ENCODE peak calls at places on chromosome 16, in nine cellular contexts. One of them, this sample, is unnamed.

GRCh38 chr16:21666772-21667171 is 3.0 kb downstream of the OTOA start:
- DNase-seq in CD4-positive, CD25-positive, alpha-beta regulatory T cell: no peak
- DNase-seq in DMS53: no peak
- DNase-seq in mesenchymal stem cell: no peak
- DNase-seq in posterior cingulate gyrus: no peak
- DNase-seq in activated naive CD8-positive, alpha-beta T cell treated with anti-CD3 and anti-CD28 coated beads, Interleukin-2, amount 10 ng/mL, durations not matched to agents 7 days and 5 days: no peak
- DNase-seq in mucosa of descending colon: no peak
- DNase-seq in DMS153: no peak
- DNase-seq in HFFc6: no peak
- DNase-seq in this sample: no peak

GRCh38 chr16:11576427-11577289 is 10.1 kb downstream of the LITAF start:
- DNase-seq in CD4-positive, CD25-positive, alpha-beta regulatory T cell: no peak
- DNase-seq in DMS53: peak
- DNase-seq in mesenchymal stem cell: peak
- DNase-seq in posterior cingulate gyrus: no peak
- DNase-seq in activated naive CD8-positive, alpha-beta T cell treated with anti-CD3 and anti-CD28 coated beads, Interleukin-2, amount 10 ng/mL, durations not matched to agents 7 days and 5 days: no peak
- DNase-seq in mucosa of descending colon: no peak
- DNase-seq in DMS153: no peak
- DNase-seq in HFFc6: no peak
- DNase-seq in this sample: no peak

GRCh38 chr16:88566158-88566557 is 4.0 kb upstream of the ZC3H18 start:
- DNase-seq in CD4-positive, CD25-positive, alpha-beta regulatory T cell: no peak
- DNase-seq in DMS53: no peak
- DNase-seq in mesenchymal stem cell: peak
- DNase-seq in posterior cingulate gyrus: no peak
- DNase-seq in activated naive CD8-positive, alpha-beta T cell treated with anti-CD3 and anti-CD28 coated beads, Interleukin-2, amount 10 ng/mL, durations not matched to agents 7 days and 5 days: no peak
- DNase-seq in mucosa of descending colon: no peak
- DNase-seq in DMS153: no peak
- DNase-seq in HFFc6: peak
- DNase-seq in this sample: no peak

GRCh38 chr16:46747777-46748651 is at the start of gene MYLK3:
- DNase-seq in CD4-positive, CD25-positive, alpha-beta regulatory T cell: no peak
- DNase-seq in DMS53: no peak
- DNase-seq in mesenchymal stem cell: peak
- DNase-seq in posterior cingulate gyrus: no peak
- DNase-seq in activated naive CD8-positive, alpha-beta T cell treated with anti-CD3 and anti-CD28 coated beads, Interleukin-2, amount 10 ng/mL, durations not matched to agents 7 days and 5 days: no peak
- DNase-seq in mucosa of descending colon: no peak
- DNase-seq in DMS153: no peak
- DNase-seq in HFFc6: no peak
- DNase-seq in this sample: no peak

GRCh38 chr16:66905633-66906539 is 12.8 kb downstream of the CDH16 start:
- DNase-seq in CD4-positive, CD25-positive, alpha-beta regulatory T cell: peak
- DNase-seq in DMS53: peak
- DNase-seq in mesenchymal stem cell: no peak
- DNase-seq in posterior cingulate gyrus: no peak
- DNase-seq in activated naive CD8-positive, alpha-beta T cell treated with anti-CD3 and anti-CD28 coated beads, Interleukin-2, amount 10 ng/mL, durations not matched to agents 7 days and 5 days: no peak
- DNase-seq in mucosa of descending colon: peak
- DNase-seq in DMS153: peak
- DNase-seq in HFFc6: no peak
- DNase-seq in this sample: no peak

GRCh38 chr16:79587897-79588296 is 12.6 kb downstream of the MAF start:
- DNase-seq in CD4-positive, CD25-positive, alpha-beta regulatory T cell: no peak
- DNase-seq in DMS53: peak
- DNase-seq in mesenchymal stem cell: no peak
- DNase-seq in posterior cingulate gyrus: no peak
- DNase-seq in activated naive CD8-positive, alpha-beta T cell treated with anti-CD3 and anti-CD28 coated beads, Interleukin-2, amount 10 ng/mL, durations not matched to agents 7 days and 5 days: no peak
- DNase-seq in mucosa of descending colon: no peak
- DNase-seq in DMS153: no peak
- DNase-seq in HFFc6: no peak
- DNase-seq in this sample: no peak

GRCh38 chr16:24851700-24852099 is 5.9 kb downstream of the SLC5A11 start:
- DNase-seq in CD4-positive, CD25-positive, alpha-beta regulatory T cell: no peak
- DNase-seq in DMS53: no peak
- DNase-seq in mesenchymal stem cell: peak
- DNase-seq in posterior cingulate gyrus: no peak
- DNase-seq in activated naive CD8-positive, alpha-beta T cell treated with anti-CD3 and anti-CD28 coated beads, Interleukin-2, amount 10 ng/mL, durations not matched to agents 7 days and 5 days: no peak
- DNase-seq in mucosa of descending colon: no peak
- DNase-seq in DMS153: no peak
- DNase-seq in HFFc6: peak
- DNase-seq in this sample: no peak

GRCh38 chr16:84804326-84804725 is 15.5 kb upstream of the CRISPLD2 start:
- DNase-seq in CD4-positive, CD25-positive, alpha-beta regulatory T cell: no peak
- DNase-seq in DMS53: no peak
- DNase-seq in mesenchymal stem cell: no peak
- DNase-seq in posterior cingulate gyrus: no peak
- DNase-seq in activated naive CD8-positive, alpha-beta T cell treated with anti-CD3 and anti-CD28 coated beads, Interleukin-2, amount 10 ng/mL, durations not matched to agents 7 days and 5 days: no peak
- DNase-seq in mucosa of descending colon: no peak
- DNase-seq in DMS153: no peak
- DNase-seq in HFFc6: no peak
- DNase-seq in this sample: no peak

GRCh38 chr16:11016993-11017392 is 72.6 kb downstream of the CLEC16A start:
- DNase-seq in CD4-positive, CD25-positive, alpha-beta regulatory T cell: no peak
- DNase-seq in DMS53: no peak
- DNase-seq in mesenchymal stem cell: peak
- DNase-seq in posterior cingulate gyrus: no peak
- DNase-seq in activated naive CD8-positive, alpha-beta T cell treated with anti-CD3 and anti-CD28 coated beads, Interleukin-2, amount 10 ng/mL, durations not matched to agents 7 days and 5 days: no peak
- DNase-seq in mucosa of descending colon: peak
- DNase-seq in DMS153: no peak
- DNase-seq in HFFc6: peak
- DNase-seq in this sample: no peak

GRCh38 chr16:49348408-49349176 is 25.0 kb upstream of the C16orf78 start:
- DNase-seq in CD4-positive, CD25-positive, alpha-beta regulatory T cell: no peak
- DNase-seq in DMS53: no peak
- DNase-seq in mesenchymal stem cell: no peak
- DNase-seq in posterior cingulate gyrus: no peak
- DNase-seq in activated naive CD8-positive, alpha-beta T cell treated with anti-CD3 and anti-CD28 coated beads, Interleukin-2, amount 10 ng/mL, durations not matched to agents 7 days and 5 days: no peak
- DNase-seq in mucosa of descending colon: no peak
- DNase-seq in DMS153: no peak
- DNase-seq in HFFc6: no peak
- DNase-seq in this sample: no peak

GRCh38 chr16:28585674-28586073 is 11.2 kb downstream of the SULT1A2 start:
- DNase-seq in CD4-positive, CD25-positive, alpha-beta regulatory T cell: no peak
- DNase-seq in DMS53: no peak
- DNase-seq in mesenchymal stem cell: no peak
- DNase-seq in posterior cingulate gyrus: no peak
- DNase-seq in activated naive CD8-positive, alpha-beta T cell treated with anti-CD3 and anti-CD28 coated beads, Interleukin-2, amount 10 ng/mL, durations not matched to agents 7 days and 5 days: no peak
- DNase-seq in mucosa of descending colon: peak
- DNase-seq in DMS153: no peak
- DNase-seq in HFFc6: no peak
- DNase-seq in this sample: no peak

GRCh38 chr16:51407199-51407598 is 256.1 kb upstream of the SALL1 start:
- DNase-seq in CD4-positive, CD25-positive, alpha-beta regulatory T cell: no peak
- DNase-seq in DMS53: no peak
- DNase-seq in mesenchymal stem cell: no peak
- DNase-seq in posterior cingulate gyrus: no peak
- DNase-seq in activated naive CD8-positive, alpha-beta T cell treated with anti-CD3 and anti-CD28 coated beads, Interleukin-2, amount 10 ng/mL, durations not matched to agents 7 days and 5 days: no peak
- DNase-seq in mucosa of descending colon: no peak
- DNase-seq in DMS153: no peak
- DNase-seq in HFFc6: no peak
- DNase-seq in this sample: no peak

GRCh38 chr16:68324780-68325357 is 14.1 kb downstream of the PRMT7 start:
- DNase-seq in CD4-positive, CD25-positive, alpha-beta regulatory T cell: no peak
- DNase-seq in DMS53: no peak
- DNase-seq in mesenchymal stem cell: no peak
- DNase-seq in posterior cingulate gyrus: no peak
- DNase-seq in activated naive CD8-positive, alpha-beta T cell treated with anti-CD3 and anti-CD28 coated beads, Interleukin-2, amount 10 ng/mL, durations not matched to agents 7 days and 5 days: no peak
- DNase-seq in mucosa of descending colon: no peak
- DNase-seq in DMS153: no peak
- DNase-seq in HFFc6: no peak
- DNase-seq in this sample: no peak

GRCh38 chr16:86575754-86576557 is 2.4 kb upstream of the FOXL1 start:
- DNase-seq in CD4-positive, CD25-positive, alpha-beta regulatory T cell: no peak
- DNase-seq in DMS53: no peak
- DNase-seq in mesenchymal stem cell: peak
- DNase-seq in posterior cingulate gyrus: no peak
- DNase-seq in activated naive CD8-positive, alpha-beta T cell treated with anti-CD3 and anti-CD28 coated beads, Interleukin-2, amount 10 ng/mL, durations not matched to agents 7 days and 5 days: peak
- DNase-seq in mucosa of descending colon: peak
- DNase-seq in DMS153: peak
- DNase-seq in HFFc6: peak
- DNase-seq in this sample: no peak

GRCh38 chr16:11478431-11479119 is 108.1 kb downstream of the LITAF start:
- DNase-seq in CD4-positive, CD25-positive, alpha-beta regulatory T cell: no peak
- DNase-seq in DMS53: no peak
- DNase-seq in mesenchymal stem cell: no peak
- DNase-seq in posterior cingulate gyrus: no peak
- DNase-seq in activated naive CD8-positive, alpha-beta T cell treated with anti-CD3 and anti-CD28 coated beads, Interleukin-2, amount 10 ng/mL, durations not matched to agents 7 days and 5 days: no peak
- DNase-seq in mucosa of descending colon: no peak
- DNase-seq in DMS153: no peak
- DNase-seq in HFFc6: no peak
- DNase-seq in this sample: no peak

GRCh38 chr16:70751593-70751992 is 49.4 kb downstream of the VAC14 start:
- DNase-seq in CD4-positive, CD25-positive, alpha-beta regulatory T cell: no peak
- DNase-seq in DMS53: no peak
- DNase-seq in mesenchymal stem cell: no peak
- DNase-seq in posterior cingulate gyrus: no peak
- DNase-seq in activated naive CD8-positive, alpha-beta T cell treated with anti-CD3 and anti-CD28 coated beads, Interleukin-2, amount 10 ng/mL, durations not matched to agents 7 days and 5 days: no peak
- DNase-seq in mucosa of descending colon: peak
- DNase-seq in DMS153: no peak
- DNase-seq in HFFc6: no peak
- DNase-seq in this sample: no peak

GRCh38 chr16:10850478-10850850 is 26.5 kb upstream of the CIITA start:
- DNase-seq in CD4-positive, CD25-positive, alpha-beta regulatory T cell: no peak
- DNase-seq in DMS53: no peak
- DNase-seq in mesenchymal stem cell: no peak
- DNase-seq in posterior cingulate gyrus: no peak
- DNase-seq in activated naive CD8-positive, alpha-beta T cell treated with anti-CD3 and anti-CD28 coated beads, Interleukin-2, amount 10 ng/mL, durations not matched to agents 7 days and 5 days: no peak
- DNase-seq in mucosa of descending colon: no peak
- DNase-seq in DMS153: no peak
- DNase-seq in HFFc6: no peak
- DNase-seq in this sample: no peak

GRCh38 chr16:24085665-24086064 is 170.5 kb upstream of the CACNG3 start:
- DNase-seq in CD4-positive, CD25-positive, alpha-beta regulatory T cell: no peak
- DNase-seq in DMS53: no peak
- DNase-seq in mesenchymal stem cell: no peak
- DNase-seq in posterior cingulate gyrus: no peak
- DNase-seq in activated naive CD8-positive, alpha-beta T cell treated with anti-CD3 and anti-CD28 coated beads, Interleukin-2, amount 10 ng/mL, durations not matched to agents 7 days and 5 days: no peak
- DNase-seq in mucosa of descending colon: no peak
- DNase-seq in DMS153: no peak
- DNase-seq in HFFc6: no peak
- DNase-seq in this sample: no peak

GRCh38 chr16:48206594-48207242 is 37.4 kb upstream of the LONP2 start:
- DNase-seq in CD4-positive, CD25-positive, alpha-beta regulatory T cell: no peak
- DNase-seq in DMS53: peak
- DNase-seq in mesenchymal stem cell: no peak
- DNase-seq in posterior cingulate gyrus: no peak
- DNase-seq in activated naive CD8-positive, alpha-beta T cell treated with anti-CD3 and anti-CD28 coated beads, Interleukin-2, amount 10 ng/mL, durations not matched to agents 7 days and 5 days: no peak
- DNase-seq in mucosa of descending colon: no peak
- DNase-seq in DMS153: no peak
- DNase-seq in HFFc6: no peak
- DNase-seq in this sample: no peak

GRCh38 chr16:55651841-55652824 is 3.7 kb upstream of the SLC6A2 start:
- DNase-seq in CD4-positive, CD25-positive, alpha-beta regulatory T cell: no peak
- DNase-seq in DMS53: no peak
- DNase-seq in mesenchymal stem cell: no peak
- DNase-seq in posterior cingulate gyrus: no peak
- DNase-seq in activated naive CD8-positive, alpha-beta T cell treated with anti-CD3 and anti-CD28 coated beads, Interleukin-2, amount 10 ng/mL, durations not matched to agents 7 days and 5 days: no peak
- DNase-seq in mucosa of descending colon: no peak
- DNase-seq in DMS153: no peak
- DNase-seq in HFFc6: no peak
- DNase-seq in this sample: no peak

GRCh38 chr16:56861092-56861610 is 3.9 kb upstream of the SLC12A3 start:
- DNase-seq in CD4-positive, CD25-positive, alpha-beta regulatory T cell: no peak
- DNase-seq in DMS53: no peak
- DNase-seq in mesenchymal stem cell: peak
- DNase-seq in posterior cingulate gyrus: no peak
- DNase-seq in activated naive CD8-positive, alpha-beta T cell treated with anti-CD3 and anti-CD28 coated beads, Interleukin-2, amount 10 ng/mL, durations not matched to agents 7 days and 5 days: peak
- DNase-seq in mucosa of descending colon: no peak
- DNase-seq in DMS153: no peak
- DNase-seq in HFFc6: no peak
- DNase-seq in this sample: no peak

GRCh38 chr16:53766304-53767016 is 62.5 kb downstream of the FTO start:
- DNase-seq in CD4-positive, CD25-positive, alpha-beta regulatory T cell: no peak
- DNase-seq in DMS53: no peak
- DNase-seq in mesenchymal stem cell: peak
- DNase-seq in posterior cingulate gyrus: no peak
- DNase-seq in activated naive CD8-positive, alpha-beta T cell treated with anti-CD3 and anti-CD28 coated beads, Interleukin-2, amount 10 ng/mL, durations not matched to agents 7 days and 5 days: no peak
- DNase-seq in mucosa of descending colon: no peak
- DNase-seq in DMS153: no peak
- DNase-seq in HFFc6: no peak
- DNase-seq in this sample: no peak

GRCh38 chr16:72854537-72854936 is 193.4 kb downstream of the ZFHX3 start:
- DNase-seq in CD4-positive, CD25-positive, alpha-beta regulatory T cell: no peak
- DNase-seq in DMS53: no peak
- DNase-seq in mesenchymal stem cell: no peak
- DNase-seq in posterior cingulate gyrus: no peak
- DNase-seq in activated naive CD8-positive, alpha-beta T cell treated with anti-CD3 and anti-CD28 coated beads, Interleukin-2, amount 10 ng/mL, durations not matched to agents 7 days and 5 days: no peak
- DNase-seq in mucosa of descending colon: no peak
- DNase-seq in DMS153: no peak
- DNase-seq in HFFc6: no peak
- DNase-seq in this sample: no peak

GRCh38 chr16:89044394-89045180 is 49.1 kb upstream of the ACSF3 start:
- DNase-seq in CD4-positive, CD25-positive, alpha-beta regulatory T cell: no peak
- DNase-seq in DMS53: no peak
- DNase-seq in mesenchymal stem cell: no peak
- DNase-seq in posterior cingulate gyrus: no peak
- DNase-seq in activated naive CD8-positive, alpha-beta T cell treated with anti-CD3 and anti-CD28 coated beads, Interleukin-2, amount 10 ng/mL, durations not matched to agents 7 days and 5 days: no peak
- DNase-seq in mucosa of descending colon: no peak
- DNase-seq in DMS153: no peak
- DNase-seq in HFFc6: no peak
- DNase-seq in this sample: no peak

GRCh38 chr16:53147500-53148065 is 92.8 kb downstream of the CHD9 start:
- DNase-seq in CD4-positive, CD25-positive, alpha-beta regulatory T cell: no peak
- DNase-seq in DMS53: no peak
- DNase-seq in mesenchymal stem cell: no peak
- DNase-seq in posterior cingulate gyrus: no peak
- DNase-seq in activated naive CD8-positive, alpha-beta T cell treated with anti-CD3 and anti-CD28 coated beads, Interleukin-2, amount 10 ng/mL, durations not matched to agents 7 days and 5 days: no peak
- DNase-seq in mucosa of descending colon: no peak
- DNase-seq in DMS153: no peak
- DNase-seq in HFFc6: no peak
- DNase-seq in this sample: no peak

GRCh38 chr16:2512920-2513404 is 790 bp upstream of the ATP6V0C start:
- DNase-seq in CD4-positive, CD25-positive, alpha-beta regulatory T cell: no peak
- DNase-seq in DMS53: peak
- DNase-seq in mesenchymal stem cell: no peak
- DNase-seq in posterior cingulate gyrus: no peak
- DNase-seq in activated naive CD8-positive, alpha-beta T cell treated with anti-CD3 and anti-CD28 coated beads, Interleukin-2, amount 10 ng/mL, durations not matched to agents 7 days and 5 days: peak
- DNase-seq in mucosa of descending colon: no peak
- DNase-seq in DMS153: no peak
- DNase-seq in HFFc6: no peak
- DNase-seq in this sample: peak

GRCh38 chr16:20910781-20911321 is 10.3 kb downstream of the LYRM1 start:
- DNase-seq in CD4-positive, CD25-positive, alpha-beta regulatory T cell: no peak
- DNase-seq in DMS53: peak
- DNase-seq in mesenchymal stem cell: peak
- DNase-seq in posterior cingulate gyrus: no peak
- DNase-seq in activated naive CD8-positive, alpha-beta T cell treated with anti-CD3 and anti-CD28 coated beads, Interleukin-2, amount 10 ng/mL, durations not matched to agents 7 days and 5 days: no peak
- DNase-seq in mucosa of descending colon: no peak
- DNase-seq in DMS153: no peak
- DNase-seq in HFFc6: peak
- DNase-seq in this sample: no peak

GRCh38 chr16:5000573-5001001 is 33.1 kb downstream of the NAGPA start:
- DNase-seq in CD4-positive, CD25-positive, alpha-beta regulatory T cell: no peak
- DNase-seq in DMS53: no peak
- DNase-seq in mesenchymal stem cell: no peak
- DNase-seq in posterior cingulate gyrus: no peak
- DNase-seq in activated naive CD8-positive, alpha-beta T cell treated with anti-CD3 and anti-CD28 coated beads, Interleukin-2, amount 10 ng/mL, durations not matched to agents 7 days and 5 days: no peak
- DNase-seq in mucosa of descending colon: no peak
- DNase-seq in DMS153: no peak
- DNase-seq in HFFc6: no peak
- DNase-seq in this sample: no peak

GRCh38 chr16:86680661-86681439 is 102.5 kb downstream of the FOXL1 start:
- DNase-seq in CD4-positive, CD25-positive, alpha-beta regulatory T cell: no peak
- DNase-seq in DMS53: no peak
- DNase-seq in mesenchymal stem cell: no peak
- DNase-seq in posterior cingulate gyrus: no peak
- DNase-seq in activated naive CD8-positive, alpha-beta T cell treated with anti-CD3 and anti-CD28 coated beads, Interleukin-2, amount 10 ng/mL, durations not matched to agents 7 days and 5 days: no peak
- DNase-seq in mucosa of descending colon: no peak
- DNase-seq in DMS153: no peak
- DNase-seq in HFFc6: no peak
- DNase-seq in this sample: no peak

GRCh38 chr16:12176051-12176450 is 199.5 kb downstream of the SNX29 start:
- DNase-seq in CD4-positive, CD25-positive, alpha-beta regulatory T cell: no peak
- DNase-seq in DMS53: no peak
- DNase-seq in mesenchymal stem cell: no peak
- DNase-seq in posterior cingulate gyrus: no peak
- DNase-seq in activated naive CD8-positive, alpha-beta T cell treated with anti-CD3 and anti-CD28 coated beads, Interleukin-2, amount 10 ng/mL, durations not matched to agents 7 days and 5 days: no peak
- DNase-seq in mucosa of descending colon: no peak
- DNase-seq in DMS153: no peak
- DNase-seq in HFFc6: no peak
- DNase-seq in this sample: no peak

GRCh38 chr16:69939821-69940585 is 11.1 kb upstream of the CLEC18A start:
- DNase-seq in CD4-positive, CD25-positive, alpha-beta regulatory T cell: no peak
- DNase-seq in DMS53: no peak
- DNase-seq in mesenchymal stem cell: no peak
- DNase-seq in posterior cingulate gyrus: no peak
- DNase-seq in activated naive CD8-positive, alpha-beta T cell treated with anti-CD3 and anti-CD28 coated beads, Interleukin-2, amount 10 ng/mL, durations not matched to agents 7 days and 5 days: no peak
- DNase-seq in mucosa of descending colon: no peak
- DNase-seq in DMS153: no peak
- DNase-seq in HFFc6: no peak
- DNase-seq in this sample: no peak

This sample was measured in NCI-H2107.